ENCODE peak calls at places on chromosomes 5 and 9, in ten cellular contexts. M is psoas muscle; Y is GM20000; L is GM12865; N is tibial nerve; V is CD4-positive, alpha-beta T cell; H is HL-60; R is ovary; Q is dorsolateral prefrontal cortex; I is HFFc6. P is an unnamed sample.

GRCh38 chr5:132050136-132050535 is 10.3 kb upstream of the IL3 start:
- DNase-seq in L (no peak), V (no peak), Y (no peak), I (no peak), M (no peak), Q (peak), N (no peak), H (peak), R (no peak), P (no peak)

GRCh38 chr5:153952893-153953292 is 85.8 kb downstream of the FAM114A2 start:
- DNase-seq in Y (no peak), V (no peak), I (peak), H (no peak), L (no peak), R (no peak), N (no peak), M (no peak), Q (no peak), P (no peak)

GRCh38 chr9:133403766-133404439 is 13.9 kb downstream of the REXO4 start:
- DNase-seq in N (no peak), M (no peak), V (peak), Y (no peak), Q (no peak), I (no peak), L (peak), H (peak), R (no peak), P (peak)

GRCh38 chr5:159864885-159865622 is 51.2 kb upstream of the ADRA1B start:
- DNase-seq in I (no peak), V (no peak), N (peak), Y (peak), H (no peak), R (peak), L (peak), M (no peak), Q (no peak), P (peak)

GRCh38 chr5:176590035-176590729 is 19.8 kb downstream of the GPRIN1 start:
- DNase-seq in Q (no peak), I (no peak), R (no peak), V (no peak), Y (no peak), N (no peak), H (no peak), M (no peak), L (no peak), P (peak)

GRCh38 chr5:98942849-98943248 is 14.0 kb upstream of the CHD1 start:
- DNase-seq in V (no peak), H (no peak), L (no peak), I (no peak), Q (no peak), N (no peak), M (no peak), R (no peak), Y (no peak), P (peak)

GRCh38 chr9:20309209-20309608 is 313.1 kb downstream of the MLLT3 start:
- DNase-seq in I (no peak), H (no peak), N (no peak), L (no peak), M (no peak), Y (no peak), R (no peak), Q (no peak), V (no peak), P (no peak)

GRCh38 chr5:17694401-17694800 is 60.1 kb downstream of the TAF11L14 start:
- DNase-seq in V (no peak), Q (no peak), N (no peak), H (no peak), I (no peak), L (no peak), R (no peak), Y (no peak), M (no peak), P (peak)

GRCh38 chr5:114360816-114361723 is 800 bp upstream of the KCNN2 start:
- DNase-seq in I (peak), L (peak), H (peak), Y (peak), R (no peak), Q (peak), M (peak), V (no peak), N (no peak), P (no peak)

GRCh38 chr9:116191757-116192415 is 38.3 kb downstream of the PAPPA start:
- DNase-seq in Q (no peak), N (no peak), M (no peak), L (peak), R (no peak), V (no peak), I (no peak), H (no peak), Y (no peak), P (no peak)

GRCh38 chr9:4600363-4600762 is 61.7 kb upstream of the PLPP6 start:
- DNase-seq in Y (no peak), V (no peak), R (no peak), Q (no peak), M (no peak), L (peak), N (no peak), H (no peak), I (no peak), P (no peak)

GRCh38 chr5:88660947-88661869 is 221.8 kb downstream of the MEF2C start:
- DNase-seq in L (peak), H (no peak), M (peak), N (no peak), Y (peak), I (peak), R (peak), Q (peak), V (no peak), P (no peak)

GRCh38 chr5:172088801-172089200 is 82.4 kb upstream of the FBXW11 start:
- DNase-seq in Y (no peak), Q (no peak), I (no peak), V (no peak), H (no peak), N (no peak), L (no peak), M (no peak), R (no peak), P (no peak)

GRCh38 chr5:119055267-119055666 is 15.6 kb upstream of the DMXL1 start:
- DNase-seq in I (no peak), Y (no peak), M (no peak), V (no peak), N (no peak), Q (no peak), H (no peak), L (no peak), R (no peak), P (peak)

GRCh38 chr5:135026645-135027317 is 7.2 kb downstream of the PITX1 start:
- DNase-seq in R (no peak), Q (no peak), V (no peak), L (no peak), I (no peak), Y (no peak), H (no peak), N (no peak), M (no peak), P (no peak)

GRCh38 chr9:4762108-4762888 is 21.3 kb upstream of the AK3 start:
- DNase-seq in Q (peak), I (peak), N (peak), Y (peak), L (peak), V (peak), H (peak), R (peak), M (peak), P (peak)

GRCh38 chr9:80635065-80635464 is 1054.3 kb downstream of the TLE1 start:
- DNase-seq in Y (no peak), V (no peak), R (no peak), I (no peak), M (no peak), Q (no peak), N (no peak), H (no peak), L (no peak), P (no peak)

GRCh38 chr5:115209279-115209678 is 39.6 kb upstream of the TRIM36 start:
- DNase-seq in N (peak), Q (no peak), I (no peak), Y (peak), H (peak), M (no peak), L (peak), R (no peak), V (no peak), P (no peak)

GRCh38 chr5:90802695-90803317 is 244.2 kb downstream of the ADGRV1 start:
- DNase-seq in V (no peak), I (peak), Q (no peak), N (no peak), L (peak), M (no peak), R (no peak), H (peak), Y (peak), P (peak)

GRCh38 chr5:127392762-127393161 is 102.2 kb downstream of the MEGF10 start:
- DNase-seq in R (no peak), V (no peak), H (no peak), Y (no peak), M (no peak), I (no peak), Q (no peak), N (no peak), L (peak), P (no peak)

DNA sequence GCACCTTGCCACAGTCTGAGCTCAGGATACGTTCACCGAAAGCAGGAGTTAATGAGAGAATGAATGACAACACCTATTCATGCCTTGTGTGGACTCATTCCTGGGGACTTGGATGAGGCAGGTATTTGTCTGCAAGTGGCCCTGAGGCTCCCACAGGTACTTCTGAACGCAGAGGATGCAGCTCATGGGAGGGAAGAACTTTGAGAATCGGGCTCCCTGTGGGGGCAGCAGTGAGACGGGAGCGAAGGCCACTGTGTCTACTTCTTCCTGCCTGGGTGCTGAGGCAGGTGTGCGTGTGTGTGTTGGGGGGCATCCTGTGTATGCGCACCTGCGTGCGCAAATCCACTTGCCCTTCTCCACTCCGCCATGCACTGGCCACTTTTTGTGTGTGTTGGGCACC is 42.2 kb downstream of the PTPN3 start:
- DNase-seq in L (no peak), V (no peak), Q (no peak), I (no peak), Y (no peak), R (no peak), N (no peak), M (no peak), H (no peak), P (no peak)
- TF ChIP-seq CTCF in L (no peak), V (no peak), Q (no peak), I (no peak), Y (no peak), R (no peak), N (no peak), M (no peak), H (no peak), P (no peak)

GRCh38 chr9:137619240-137620090 is 660 bp downstream of the EHMT1 start:
- DNase-seq in I (peak), Y (peak), N (no peak), V (peak), H (peak), R (peak), L (peak), M (peak), Q (no peak), P (peak)

GRCh38 chr9:137620581-137620980 is 1.8 kb downstream of the EHMT1 start:
- DNase-seq in N (no peak), V (no peak), H (no peak), Y (no peak), M (no peak), Q (no peak), R (no peak), L (no peak), I (no peak), P (no peak)

GRCh38 chr9:137615387-137615871 is 3.4 kb upstream of the EHMT1 start:
- DNase-seq in I (no peak), N (no peak), H (no peak), R (no peak), Y (no peak), L (no peak), M (no peak), V (no peak), Q (no peak), P (no peak)

GRCh38 chr9:137621131-137621757 is 2.4 kb downstream of the EHMT1 start:
- DNase-seq in M (no peak), N (no peak), V (no peak), L (no peak), I (peak), H (peak), R (no peak), Q (no peak), Y (no peak), P (no peak)

DNA sequence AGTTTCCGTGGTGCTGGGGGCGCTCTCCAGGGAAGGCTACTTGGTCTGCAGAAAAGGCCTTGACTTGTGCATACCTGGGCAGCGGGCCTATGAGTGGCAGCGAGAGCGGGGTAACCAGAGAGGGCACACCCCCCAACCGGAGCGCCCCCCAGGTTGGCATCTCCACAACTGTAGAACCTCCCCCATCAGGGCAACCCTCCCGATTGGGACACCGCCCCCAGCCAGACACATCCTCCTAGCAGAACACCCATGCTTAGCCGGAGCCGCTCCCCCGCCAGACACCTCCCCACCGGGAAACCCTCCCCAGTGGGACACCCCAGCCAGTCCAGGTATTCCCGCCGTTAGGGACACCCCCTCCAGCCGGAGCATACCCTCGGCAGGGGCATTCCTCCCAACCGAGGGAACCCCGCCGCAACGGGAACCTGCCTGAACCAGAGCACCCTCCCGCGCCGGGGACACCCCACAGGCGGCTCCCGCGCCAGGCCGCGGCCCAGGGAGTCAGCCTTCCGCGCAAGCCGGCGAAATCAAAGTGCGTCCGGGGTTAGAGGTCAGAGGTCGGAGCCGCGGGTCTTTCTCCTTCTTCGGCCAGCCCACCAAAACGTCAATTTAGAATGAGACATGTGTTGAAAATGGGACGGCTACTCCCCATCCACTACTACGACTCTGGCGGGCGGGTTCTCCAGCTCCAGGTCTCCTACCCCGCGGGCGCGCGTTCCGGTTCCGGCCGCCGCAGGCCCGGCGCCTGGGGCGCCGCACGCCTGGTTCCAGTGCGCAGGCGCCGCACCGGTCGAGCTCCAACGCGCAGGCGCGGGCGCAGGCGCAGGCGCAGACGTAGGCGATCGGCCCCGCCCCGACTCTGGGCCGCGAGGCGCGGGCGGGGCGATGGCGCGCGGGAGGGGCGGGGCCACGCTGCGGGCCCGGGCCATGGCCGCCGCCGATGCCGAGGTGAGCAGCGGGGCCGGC is at the start of gene EHMT1:
- DNase-seq in R (peak), V (peak), H (peak), M (peak), Q (peak), N (peak), L (peak), Y (peak), I (peak), P (peak)
- TF ChIP-seq CTCF in R (no peak), V (no peak), H (no peak), M (no peak), Q (no peak), N (no peak), L (no peak), Y (no peak), I (no peak), P (no peak)

GRCh38 chr9:97846347-97846746 is 6.7 kb upstream of the FOXE1 start:
- DNase-seq in M (no peak), Q (no peak), Y (no peak), L (no peak), N (no peak), R (no peak), V (no peak), H (no peak), I (no peak), P (no peak)

GRCh38 chr9:97847474-97848236 is 5.4 kb upstream of the FOXE1 start:
- DNase-seq in L (no peak), R (no peak), M (no peak), Y (no peak), H (no peak), Q (no peak), N (no peak), V (no peak), I (no peak), P (no peak)

GRCh38 chr9:97848582-97849237 is 4.3 kb upstream of the FOXE1 start:
- DNase-seq in L (no peak), H (peak), V (no peak), I (no peak), Q (no peak), Y (no peak), M (peak), R (no peak), N (no peak), P (no peak)

GRCh38 chr9:97849980-97850379 is 3.0 kb upstream of the FOXE1 start:
- DNase-seq in R (no peak), M (no peak), L (no peak), N (no peak), H (no peak), Q (no peak), V (no peak), Y (no peak), I (no peak), P (no peak)

DNA sequence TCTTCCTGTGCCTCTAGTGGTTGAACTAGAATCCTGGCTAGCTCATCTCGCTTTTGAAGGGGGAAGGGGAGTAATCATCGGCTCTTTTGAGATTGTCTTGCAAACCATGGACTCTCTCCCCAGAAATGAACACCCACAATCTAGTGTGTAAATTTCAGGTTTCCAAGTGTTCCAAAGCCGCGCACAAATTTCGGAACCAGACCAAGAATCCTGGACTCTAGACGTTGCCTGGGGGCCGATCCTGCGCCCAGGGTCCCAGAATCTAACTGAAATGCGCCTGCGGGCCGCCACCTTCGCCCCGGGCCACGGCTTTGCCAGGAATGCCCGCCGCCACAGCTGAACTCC is 4.8 kb upstream of the FOXE1 start:
- DNase-seq in V (no peak), Q (no peak), R (no peak), M (no peak), N (no peak), I (no peak), L (no peak), H (no peak), Y (no peak), P (no peak)
- TF ChIP-seq CTCF in V (no peak), Q (no peak), R (no peak), M (no peak), N (no peak), I (peak), L (no peak), H (no peak), Y (no peak), P (no peak)

GRCh38 chr9:122338536-122338935 is 32.3 kb upstream of the PTGS1 start:
- DNase-seq in V (no peak), L (no peak), Y (no peak), M (no peak), H (no peak), R (no peak), I (no peak), N (no peak), Q (no peak), P (no peak)

GRCh38 chr9:122334916-122335315 is 35.9 kb upstream of the PTGS1 start:
- DNase-seq in I (no peak), R (no peak), V (no peak), Y (no peak), H (no peak), Q (no peak), M (no peak), N (no peak), L (no peak), P (peak)

GRCh38 chr9:122336836-122337560 is 33.8 kb upstream of the PTGS1 start:
- DNase-seq in R (no peak), H (no peak), M (no peak), V (no peak), Q (no peak), Y (no peak), I (no peak), N (no peak), L (no peak), P (no peak)

GRCh38 chr9:122337561-122337939 is 33.3 kb upstream of the PTGS1 start:
- DNase-seq in Y (no peak), R (no peak), N (no peak), L (no peak), M (no peak), I (no peak), V (no peak), H (no peak), Q (no peak), P (no peak)

DNA sequence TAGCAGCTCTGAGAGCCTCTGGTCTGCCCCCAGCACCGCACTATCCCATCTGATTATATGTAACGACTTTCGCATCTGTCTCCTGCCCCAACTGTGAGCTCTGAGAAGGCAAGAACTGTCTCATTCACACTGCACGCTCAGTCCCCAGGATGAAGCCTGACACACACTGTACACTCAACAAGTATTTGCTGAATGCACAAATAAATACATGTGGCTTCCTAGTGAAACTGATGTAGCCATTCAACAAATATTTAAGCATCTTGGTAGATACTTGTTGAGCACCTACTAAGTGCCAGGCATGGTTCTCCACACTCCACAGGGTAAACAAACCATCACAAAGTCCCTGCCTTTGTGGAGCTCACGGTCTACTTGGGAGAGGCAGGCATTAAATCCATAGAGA is 34.6 kb upstream of the PTGS1 start:
- DNase-seq in V (no peak), R (no peak), Y (no peak), I (no peak), N (no peak), M (no peak), L (no peak), Q (no peak), H (no peak), P (no peak)
- TF ChIP-seq CTCF in V (no peak), R (no peak), Y (no peak), I (no peak), N (no peak), M (no peak), L (no peak), Q (no peak), H (no peak), P (no peak)

P was measured in MCF 10A.